ENCODE peak calls at places on chromosomes 16 and 17, in five cellular contexts. One of them, this sample, is unnamed. For H3K9me3 and H3K4me1, the result is how much of the 10 kb centered on the place peaks cover.

GRCh38 chr16:25126820-25127232 is 15.3 kb downstream of the LCMT1 start:
- DNase-seq in ovary: no peak
- DNase-seq in left ventricle myocardium inferior: no peak
- DNase-seq in heart left ventricle: no peak
- DNase-seq in HCT116: no peak
- DNase-seq in this sample: no peak

GRCh38 chr16:88724855-88725555 is 18.7 kb downstream of the CTU2 start:
- DNase-seq in ovary: no peak
- DNase-seq in left ventricle myocardium inferior: no peak
- DNase-seq in heart left ventricle: no peak
- DNase-seq in HCT116: no peak
- DNase-seq in this sample: no peak

GRCh38 chr17:36668824-36669223 is 67.4 kb downstream of the MRM1 start:
- DNase-seq in ovary: no peak
- DNase-seq in left ventricle myocardium inferior: no peak
- DNase-seq in heart left ventricle: no peak
- DNase-seq in HCT116: no peak
- DNase-seq in this sample: no peak

GRCh38 chr16:69672998-69673713 is 53.2 kb downstream of the NQO1 start:
- DNase-seq in ovary: no peak
- DNase-seq in left ventricle myocardium inferior: no peak
- DNase-seq in heart left ventricle: no peak
- DNase-seq in HCT116: no peak
- DNase-seq in this sample: no peak

GRCh38 chr16:54231336-54231735 is 55.3 kb downstream of the IRX3 start:
- DNase-seq in ovary: no peak
- DNase-seq in left ventricle myocardium inferior: no peak
- DNase-seq in heart left ventricle: no peak
- DNase-seq in HCT116: no peak
- DNase-seq in this sample: no peak

GRCh38 chr17:19897901-19898300 is 30.2 kb upstream of the ULK2 start:
- DNase-seq in ovary: no peak
- DNase-seq in left ventricle myocardium inferior: no peak
- DNase-seq in heart left ventricle: no peak
- DNase-seq in HCT116: peak
- DNase-seq in this sample: no peak

GRCh38 chr17:57604771-57605733 is 140.0 kb downstream of the CCDC182 start:
- DNase-seq in ovary: peak
- DNase-seq in left ventricle myocardium inferior: peak
- DNase-seq in heart left ventricle: peak
- DNase-seq in HCT116: no peak
- DNase-seq in this sample: peak

GRCh38 chr16:49018259-49018931 is 263.2 kb downstream of the CBLN1 start:
- DNase-seq in ovary: no peak
- DNase-seq in left ventricle myocardium inferior: no peak
- DNase-seq in heart left ventricle: no peak
- DNase-seq in HCT116: no peak
- DNase-seq in this sample: no peak

GRCh38 chr17:7989781-7990655 is 12.4 kb upstream of the GUCY2D start:
- DNase-seq in ovary: peak
- DNase-seq in left ventricle myocardium inferior: peak
- DNase-seq in heart left ventricle: peak
- DNase-seq in HCT116: peak
- DNase-seq in this sample: peak

GRCh38 chr16:75491876-75492275 is 3.4 kb downstream of the CHST6 start:
- DNase-seq in ovary: no peak
- DNase-seq in left ventricle myocardium inferior: no peak
- DNase-seq in heart left ventricle: no peak
- DNase-seq in HCT116: no peak
- DNase-seq in this sample: peak

DNA sequence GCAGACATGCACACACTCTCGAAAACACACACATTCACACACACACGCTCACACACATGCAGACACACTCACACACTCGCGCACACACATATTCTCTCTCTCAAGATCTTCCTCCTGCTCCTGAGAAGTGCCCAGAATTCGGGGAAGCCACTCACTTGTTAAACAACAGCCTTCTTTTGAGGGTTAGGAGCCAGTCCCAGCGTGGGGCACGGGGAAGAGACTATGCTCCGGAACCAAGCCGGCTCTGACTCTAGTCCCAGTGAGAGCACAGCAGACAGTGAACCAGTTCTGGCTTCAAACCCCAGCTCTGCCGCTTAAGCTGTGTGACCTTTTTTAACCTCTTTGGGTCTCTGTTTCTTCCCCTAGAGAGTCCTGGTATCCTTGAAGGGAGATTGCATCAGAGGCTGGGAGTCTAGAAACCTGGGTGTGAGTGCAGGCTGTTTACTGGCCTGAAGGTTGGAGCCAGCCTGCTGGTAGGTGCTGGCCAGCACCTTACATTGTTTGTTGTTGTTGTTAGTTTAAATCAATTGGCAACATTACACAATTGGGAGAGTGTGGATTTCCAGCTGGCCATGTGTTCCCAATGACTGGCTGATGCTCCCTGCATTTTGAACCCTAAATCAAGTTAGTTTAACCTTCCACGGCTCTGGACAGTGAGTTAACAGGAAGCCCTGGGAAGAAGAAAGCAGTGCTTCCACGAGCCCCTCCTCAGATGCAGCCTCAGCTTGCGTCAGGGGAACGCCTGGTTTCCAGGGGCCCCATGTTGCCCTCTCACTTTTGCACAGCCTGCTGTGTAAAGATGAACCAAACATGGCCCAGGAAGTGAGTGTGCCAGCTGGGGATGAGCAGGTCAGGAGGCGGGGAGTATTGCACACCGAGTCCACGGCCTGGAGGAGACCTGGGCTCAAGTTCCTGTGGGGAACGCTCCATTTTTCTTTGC is 71.6 kb downstream of the GAS7 start:
- DNase-seq in ovary: peak
- DNase-seq in left ventricle myocardium inferior: no peak
- DNase-seq in heart left ventricle: peak
- DNase-seq in HCT116: no peak
- DNase-seq in this sample: no peak
- H3K4me3 ChIP-seq in ovary: no peak
- H3K4me3 ChIP-seq in left ventricle myocardium inferior: peak
- H3K4me3 ChIP-seq in heart left ventricle: no peak
- H3K4me3 ChIP-seq in HCT116: no peak
- H3K4me3 ChIP-seq in this sample: no peak

DNA sequence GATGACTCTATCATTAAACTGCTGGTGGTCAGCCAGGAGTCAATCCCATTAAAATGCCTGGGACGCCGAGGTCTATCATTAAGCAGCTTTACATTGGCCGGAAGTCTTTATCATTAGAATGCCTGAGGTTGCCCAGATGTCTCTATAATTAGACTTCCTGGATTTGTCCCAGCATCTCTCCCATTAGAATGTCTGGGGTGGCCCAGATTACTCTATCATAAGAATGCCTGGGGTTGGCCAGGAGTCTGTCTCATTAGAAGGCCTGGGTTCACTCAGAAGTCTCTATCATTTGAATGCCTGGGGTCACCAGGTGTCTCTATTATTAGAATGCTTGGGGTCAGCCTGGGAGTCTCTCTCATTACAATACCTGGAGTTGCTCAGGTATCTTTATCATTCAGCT is 2227.2 kb downstream of the TP53TG3F start:
- DNase-seq in ovary: no peak
- DNase-seq in left ventricle myocardium inferior: no peak
- DNase-seq in heart left ventricle: no peak
- DNase-seq in HCT116: no peak
- DNase-seq in this sample: no peak
- H3K9me3 ChIP-seq in ovary: under half
- H3K9me3 ChIP-seq in left ventricle myocardium inferior: under half
- H3K9me3 ChIP-seq in heart left ventricle: under half
- H3K9me3 ChIP-seq in HCT116: under half
- H3K9me3 ChIP-seq in this sample: under half

GRCh38 chr17:17401271-17401781 is 75.5 kb upstream of the MED9 start:
- DNase-seq in ovary: no peak
- DNase-seq in left ventricle myocardium inferior: no peak
- DNase-seq in heart left ventricle: no peak
- DNase-seq in HCT116: peak
- DNase-seq in this sample: peak
- H3K4me1 ChIP-seq in ovary: under half
- H3K4me1 ChIP-seq in left ventricle myocardium inferior: under half
- H3K4me1 ChIP-seq in heart left ventricle: under half
- H3K4me1 ChIP-seq in HCT116: under half
- H3K4me1 ChIP-seq in this sample: under half

GRCh38 chr17:81869221-81870154 is 1.6 kb downstream of the ARHGDIA start:
- DNase-seq in ovary: peak
- DNase-seq in left ventricle myocardium inferior: no peak
- DNase-seq in heart left ventricle: peak
- DNase-seq in HCT116: no peak
- DNase-seq in this sample: peak
- H3K4me3 ChIP-seq in ovary: peak
- H3K4me3 ChIP-seq in left ventricle myocardium inferior: peak
- H3K4me3 ChIP-seq in heart left ventricle: peak
- H3K4me3 ChIP-seq in HCT116: peak
- H3K4me3 ChIP-seq in this sample: peak

GRCh38 chr17:73148540-73149334 is 16.1 kb upstream of the SSTR2 start:
- DNase-seq in ovary: no peak
- DNase-seq in left ventricle myocardium inferior: no peak
- DNase-seq in heart left ventricle: no peak
- DNase-seq in HCT116: no peak
- DNase-seq in this sample: no peak
- H3K9me3 ChIP-seq in ovary: under half
- H3K9me3 ChIP-seq in left ventricle myocardium inferior: under half
- H3K9me3 ChIP-seq in heart left ventricle: under half
- H3K9me3 ChIP-seq in HCT116: under half
- H3K9me3 ChIP-seq in this sample: under half

DNA sequence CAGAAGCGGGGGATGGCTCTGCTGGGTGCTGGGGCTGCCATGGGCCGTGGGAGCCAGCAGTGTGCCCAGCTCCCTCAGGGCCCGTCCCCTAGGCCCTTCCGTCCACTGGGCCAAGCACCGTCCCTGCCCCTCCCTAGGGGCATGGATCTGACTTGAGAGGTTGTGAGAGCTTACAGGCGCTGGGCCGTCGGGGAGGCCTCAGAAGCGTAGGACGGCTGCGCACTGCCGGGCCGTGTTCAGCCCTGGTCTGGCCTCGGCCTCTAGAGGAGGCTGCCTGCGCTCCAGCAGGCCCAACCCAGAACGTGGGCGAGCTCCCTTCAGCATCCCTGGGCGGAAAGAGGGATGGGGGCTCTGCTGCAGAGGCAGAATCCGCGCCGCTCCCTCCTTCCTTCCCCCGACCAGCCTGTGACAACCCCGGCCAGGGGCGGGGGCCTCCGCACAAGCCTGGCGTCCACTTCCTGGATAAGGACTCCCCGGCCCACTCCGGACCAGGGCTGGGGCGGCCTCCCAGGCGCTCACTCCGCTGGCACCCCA is 685 bp upstream of the MPG start:
- DNase-seq in ovary: peak
- DNase-seq in left ventricle myocardium inferior: peak
- DNase-seq in heart left ventricle: peak
- DNase-seq in HCT116: no peak
- DNase-seq in this sample: peak
- H3K4me1 ChIP-seq in ovary: under half
- H3K4me1 ChIP-seq in left ventricle myocardium inferior: half or more
- H3K4me1 ChIP-seq in heart left ventricle: half or more
- H3K4me1 ChIP-seq in HCT116: under half
- H3K4me1 ChIP-seq in this sample: under half